ENCODE peak calls at places on chromosome 13, in six cellular contexts. U, E, R, I, Q and V are unnamed samples.

GRCh38 chr13:42041017-42041683 is 7.3 kb upstream of the DGKH start:
- DNase-seq in U (peak; percentile 59), E (peak; percentile 44), R (peak; percentile 53), I (peak; percentile 22), Q (peak; percentile 50), V (peak; percentile 27)

GRCh38 chr13:24087611-24088235 is 72.8 kb upstream of the SPATA13 start:
- DNase-seq in U (no peak), E (no peak), R (no peak), I (no peak), Q (no peak), V (no peak)

GRCh38 chr13:93244918-93245280 is 18.3 kb downstream of the GPC6 start:
- DNase-seq in U (peak; percentile 61), E (peak; percentile 38), R (no peak), I (no peak), Q (no peak), V (no peak)

GRCh38 chr13:39311619-39312018 is 273.4 kb downstream of the NHLRC3 start:
- DNase-seq in U (peak; percentile 61), E (no peak), R (no peak), I (no peak), Q (no peak), V (no peak)

GRCh38 chr13:48660356-48661076 is 6.8 kb downstream of the CYSLTR2 start:
- DNase-seq in U (no peak), E (no peak), R (no peak), I (no peak), Q (no peak), V (no peak)

GRCh38 chr13:40940841-40941240 is 78.3 kb downstream of the ELF1 start:
- DNase-seq in U (peak; percentile 60), E (no peak), R (no peak), I (no peak), Q (no peak), V (no peak)

GRCh38 chr13:41505209-41505835 is 48.0 kb downstream of the RGCC start:
- DNase-seq in U (peak; percentile 86), E (peak; percentile 96), R (no peak), I (no peak), Q (no peak), V (no peak)

GRCh38 chr13:37617162-37617561 is 18.6 kb upstream of the POSTN start:
- DNase-seq in U (peak; percentile 85), E (peak; percentile 80), R (no peak), I (no peak), Q (no peak), V (no peak)

GRCh38 chr13:113546571-113547247 is 37.8 kb upstream of the TFDP1 start:
- DNase-seq in U (no peak), E (peak; percentile 28), R (no peak), I (peak; percentile 36), Q (peak; percentile 59), V (no peak)

GRCh38 chr13:79628463-79628862 is 147.5 kb downstream of the NDFIP2 start:
- DNase-seq in U (no peak), E (no peak), R (no peak), I (no peak), Q (no peak), V (no peak)

GRCh38 chr13:74986609-74987008 is 495.4 kb downstream of the TBC1D4 start:
- DNase-seq in U (no peak), E (no peak), R (no peak), I (no peak), Q (no peak), V (no peak)

GRCh38 chr13:76928456-76928855 is 19.9 kb upstream of the ACOD1 start:
- DNase-seq in U (no peak), E (peak; percentile 3), R (no peak), I (no peak), Q (no peak), V (no peak)

GRCh38 chr13:44368062-44368591 is 5.5 kb upstream of the SERP2 start:
- DNase-seq in U (peak; percentile 37), E (peak; percentile 71), R (no peak), I (no peak), Q (no peak), V (no peak)

GRCh38 chr13:85236431-85236830 is 562.8 kb downstream of the SLITRK6 start:
- DNase-seq in U (peak; percentile 49), E (peak; percentile 54), R (no peak), I (no peak), Q (no peak), V (no peak)

GRCh38 chr13:27055501-27055900 is 116.1 kb downstream of the USP12 start:
- DNase-seq in U (no peak), E (no peak), R (no peak), I (no peak), Q (no peak), V (no peak)

GRCh38 chr13:30520571-30520970 is 54.8 kb upstream of the HMGB1 start:
- DNase-seq in U (peak; percentile 6), E (peak; percentile 85), R (no peak), I (no peak), Q (no peak), V (no peak)

GRCh38 chr13:114135731-114136171 is 3.3 kb upstream of the RASA3 start:
- DNase-seq in U (no peak), E (no peak), R (no peak), I (no peak), Q (no peak), V (no peak)

GRCh38 chr13:19264711-19265110 is 83.1 kb upstream of the TUBA3C start:
- DNase-seq in U (no peak), E (no peak), R (no peak), I (no peak), Q (no peak), V (no peak)

GRCh38 chr13:105428816-105429215 is 1106.6 kb downstream of the EFNB2 start:
- DNase-seq in U (peak; percentile 11), E (peak; percentile 66), R (no peak), I (no peak), Q (no peak), V (no peak)

GRCh38 chr13:24574847-24575246 is 62.3 kb upstream of the PARP4 start:
- DNase-seq in U (no peak), E (no peak), R (no peak), I (no peak), Q (no peak), V (no peak)

GRCh38 chr13:21619633-21620220 is 15.8 kb upstream of the MICU2 start:
- DNase-seq in U (no peak), E (peak; percentile 17), R (no peak), I (no peak), Q (no peak), V (no peak)

GRCh38 chr13:61728468-61728867 is 312.8 kb upstream of the PCDH20 start:
- DNase-seq in U (peak; percentile 71), E (no peak), R (no peak), I (no peak), Q (no peak), V (no peak)

GRCh38 chr13:71290963-71291937 is 575.8 kb downstream of the DACH1 start:
- DNase-seq in U (peak; percentile 8), E (peak; percentile 1), R (peak; percentile 11), I (no peak), Q (no peak), V (peak; percentile 40)

GRCh38 chr13:51559916-51560315 is 24.3 kb upstream of the WDFY2 start:
- DNase-seq in U (no peak), E (no peak), R (no peak), I (no peak), Q (no peak), V (no peak)

GRCh38 chr13:41199061-41199460 is 4.7 kb upstream of the KBTBD7 start:
- DNase-seq in U (no peak), E (no peak), R (no peak), I (no peak), Q (no peak), V (peak; percentile 13)

GRCh38 chr13:30463820-30464495 is 1.8 kb downstream of the HMGB1 start:
- DNase-seq in U (peak; percentile 67), E (peak; percentile 50), R (peak; percentile 79), I (peak; percentile 50), Q (no peak), V (peak; percentile 70)

GRCh38 chr13:44380404-44381165 is 7.0 kb downstream of the SERP2 start:
- DNase-seq in U (no peak), E (peak; percentile 48), R (no peak), I (no peak), Q (no peak), V (no peak)

GRCh38 chr13:58313219-58313618 is 681.7 kb downstream of the PCDH17 start:
- DNase-seq in U (no peak), E (no peak), R (peak; percentile 5), I (no peak), Q (no peak), V (no peak)
- H3K27ac ChIP-seq in U (no peak overlapping the region), E (no peak overlapping the region), R (no peak overlapping the region), I (no peak overlapping the region), Q (no peak overlapping the region), V (no peak overlapping the region)

DNA sequence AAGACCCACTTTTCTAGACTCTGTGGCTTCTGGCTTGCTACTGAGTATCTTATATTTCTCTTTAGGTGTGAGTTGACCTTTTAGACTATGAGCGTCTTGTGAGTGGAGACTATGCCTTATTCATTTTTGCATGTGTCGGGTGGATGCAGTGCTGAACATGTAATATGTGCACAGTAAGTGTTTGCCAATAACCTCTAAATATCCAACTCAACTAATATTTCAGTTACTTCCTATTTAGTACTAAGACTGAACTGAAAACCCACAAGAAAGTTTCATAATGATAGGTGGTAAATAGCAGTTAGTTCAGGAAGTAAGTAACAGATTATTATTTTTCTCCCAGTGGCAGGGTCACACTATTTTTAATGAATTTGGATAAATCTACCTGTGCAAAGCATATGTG is 269.3 kb downstream of the KCNRG start:
- DNase-seq in U (no peak), E (no peak), R (peak; percentile 7), I (no peak), Q (no peak), V (no peak)
- H3K4me1 ChIP-seq in U (peaks cover 10% of the 10 kb centered on the region), E (no peaks in the 10 kb centered on the region), R (peaks cover 16% of the 10 kb centered on the region), I (no peaks in the 10 kb centered on the region), Q (no peaks in the 10 kb centered on the region), V (peaks cover 12% of the 10 kb centered on the region)

GRCh38 chr13:95074820-95075219 is 226.4 kb downstream of the ABCC4 start:
- DNase-seq in U (no peak), E (no peak), R (no peak), I (no peak), Q (no peak), V (no peak)
- H3K27ac ChIP-seq in U (no peak overlapping the region), E (no peak overlapping the region), R (no peak overlapping the region), I (no peak overlapping the region), Q (no peak overlapping the region), V (no peak overlapping the region)

GRCh38 chr13:110528911-110529310 is 32.6 kb downstream of the RAB20 start:
- DNase-seq in U (no peak), E (no peak), R (no peak), I (no peak), Q (no peak), V (no peak)

GRCh38 chr13:110529522-110530311 is 31.8 kb downstream of the RAB20 start:
- DNase-seq in U (no peak), E (no peak), R (no peak), I (no peak), Q (no peak), V (no peak)

GRCh38 chr13:110525328-110526319 is 35.9 kb downstream of the RAB20 start:
- DNase-seq in U (no peak), E (no peak), R (peak; percentile 1), I (no peak), Q (no peak), V (peak; percentile 58)

GRCh38 chr13:110530839-110531499 is 30.6 kb downstream of the RAB20 start:
- DNase-seq in U (no peak), E (no peak), R (no peak), I (no peak), Q (no peak), V (no peak)

DNA sequence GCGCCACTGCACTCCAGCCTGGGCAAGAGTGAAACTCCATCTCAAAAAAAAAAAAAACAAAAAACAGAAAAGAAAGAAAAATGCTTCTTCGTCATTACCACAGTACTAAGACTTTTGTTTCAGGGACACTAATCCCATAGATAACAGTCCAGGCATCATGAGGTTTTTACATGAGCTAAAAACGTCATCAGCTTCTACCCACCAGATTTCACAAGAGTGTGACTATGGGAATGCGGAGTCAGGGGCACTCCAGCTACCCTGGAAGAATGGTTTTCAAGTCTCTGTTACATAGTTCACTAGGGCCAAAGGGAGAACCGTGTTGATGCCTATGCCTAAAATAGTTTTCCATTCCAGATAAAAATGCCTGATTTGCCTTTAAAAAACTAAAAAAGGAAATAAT is 33.2 kb downstream of the RAB20 start:
- DNase-seq in U (peak; percentile 96), E (peak; percentile 64), R (no peak), I (no peak), Q (no peak), V (no peak)
- H3K4me1 ChIP-seq in U (peaks cover 49% of the 10 kb centered on the region), E (no peaks in the 10 kb centered on the region), R (no peaks in the 10 kb centered on the region), I (peaks cover 60% of the 10 kb centered on the region), Q (peaks cover 4% of the 10 kb centered on the region), V (peaks cover 13% of the 10 kb centered on the region)